ENCODE peak calls at places on chromosomes 1 and 21, in ten cellular contexts. R is PC-3; Q is naive thymus-derived CD4-positive, alpha-beta T cell; H is uterus; L is CD4-positive, alpha-beta memory T cell; P is neural crest cell; G is CD4-positive, CD25-positive, alpha-beta regulatory T cell; J is fibroblast of lung; B is D341Med; S is T47D. W is an unnamed sample.

GRCh38 chr1:113887776-113888175 is 395 bp upstream of the BCL2L15 start:
- DNase-seq in R (peak), Q (no peak), H (no peak), L (no peak), P (no peak), G (no peak), J (no peak), B (no peak), S (no peak), W (no peak)

GRCh38 chr1:30710407-30710806 is 13.0 kb downstream of the MATN1 start:
- DNase-seq in R (no peak), Q (no peak), H (no peak), L (no peak), P (no peak), G (no peak), J (no peak), B (no peak), S (no peak), W (no peak)

GRCh38 chr1:1091344-1092148 is 17.4 kb upstream of the RNF223 start:
- DNase-seq in R (no peak), Q (no peak), H (no peak), L (no peak), P (no peak), G (no peak), J (no peak), B (peak), S (no peak), W (no peak)

GRCh38 chr1:24117722-24118409 is 5.9 kb upstream of the MYOM3 start:
- DNase-seq in R (peak), Q (no peak), H (no peak), L (no peak), P (no peak), G (no peak), J (peak), B (no peak), S (no peak), W (no peak)

GRCh38 chr1:74717626-74718025 is 15.2 kb downstream of the CRYZ start:
- DNase-seq in R (no peak), Q (no peak), H (no peak), L (no peak), P (no peak), G (no peak), J (no peak), B (no peak), S (no peak), W (no peak)

GRCh38 chr1:10528066-10529014 is 53.6 kb downstream of the PEX14 start:
- DNase-seq in R (peak), Q (no peak), H (peak), L (no peak), P (no peak), G (no peak), J (peak), B (no peak), S (peak), W (no peak)

GRCh38 chr1:65393345-65393744 is 27.1 kb upstream of the LEPR start:
- DNase-seq in R (peak), Q (no peak), H (no peak), L (no peak), P (no peak), G (no peak), J (peak), B (no peak), S (no peak), W (no peak)

GRCh38 chr1:197958438-197958837 is 41.3 kb downstream of the LHX9 start:
- DNase-seq in R (no peak), Q (no peak), H (no peak), L (no peak), P (no peak), G (no peak), J (no peak), B (no peak), S (no peak), W (no peak)

GRCh38 chr21:15549671-15550070 is 180.1 kb upstream of the USP25 start:
- DNase-seq in R (peak), Q (no peak), H (no peak), L (no peak), P (no peak), G (no peak), J (peak), B (no peak), S (no peak), W (no peak)

GRCh38 chr1:180156201-180156600 is 1.5 kb downstream of the QSOX1 start:
- DNase-seq in R (no peak), Q (no peak), H (no peak), L (no peak), P (no peak), G (no peak), J (no peak), B (no peak), S (no peak), W (no peak)

GRCh38 chr1:210263963-210264362 is 31.4 kb downstream of the SERTAD4 start:
- DNase-seq in R (no peak), Q (no peak), H (no peak), L (no peak), P (no peak), G (no peak), J (no peak), B (no peak), S (no peak), W (no peak)

GRCh38 chr1:51791888-51792287 is 86.6 kb downstream of the NRDC start:
- DNase-seq in R (no peak), Q (no peak), H (no peak), L (no peak), P (no peak), G (no peak), J (no peak), B (no peak), S (no peak), W (no peak)

GRCh38 chr1:216119600-216119999 is 303.6 kb downstream of the USH2A start:
- DNase-seq in R (peak), Q (no peak), H (no peak), L (no peak), P (no peak), G (no peak), J (peak), B (peak), S (no peak), W (peak)

GRCh38 chr1:93433407-93433961 is 14.4 kb upstream of the FNBP1L start:
- DNase-seq in R (no peak), Q (no peak), H (no peak), L (no peak), P (no peak), G (no peak), J (no peak), B (no peak), S (no peak), W (no peak)

GRCh38 chr1:240234477-240235225 is 143.0 kb downstream of the FMN2 start:
- DNase-seq in R (peak), Q (no peak), H (no peak), L (no peak), P (no peak), G (no peak), J (peak), B (no peak), S (no peak), W (no peak)

GRCh38 chr1:14598498-14599172 is at the start of gene KAZN:
- DNase-seq in R (peak), Q (no peak), H (no peak), L (no peak), P (peak), G (no peak), J (no peak), B (peak), S (no peak), W (no peak)

GRCh38 chr1:210234254-210234747 is 1.7 kb downstream of the SERTAD4 start:
- DNase-seq in R (no peak), Q (no peak), H (no peak), L (no peak), P (no peak), G (no peak), J (no peak), B (peak), S (no peak), W (peak)

GRCh38 chr1:80244366-80244765 is 1237.8 kb upstream of the ADGRL4 start:
- DNase-seq in R (no peak), Q (no peak), H (no peak), L (no peak), P (no peak), G (no peak), J (no peak), B (no peak), S (no peak), W (no peak)

GRCh38 chr21:38308010-38308784 is 51.4 kb downstream of the KCNJ15 start:
- DNase-seq in R (no peak), Q (no peak), H (no peak), L (no peak), P (no peak), G (no peak), J (no peak), B (no peak), S (no peak), W (no peak)

GRCh38 chr1:27127419-27127818 is 27.5 kb downstream of the SLC9A1 start:
- DNase-seq in R (no peak), Q (no peak), H (no peak), L (no peak), P (no peak), G (no peak), J (no peak), B (no peak), S (no peak), W (no peak)

GRCh38 chr1:117612517-117613248 is 6.8 kb downstream of the TENT5C start:
- DNase-seq in R (peak), Q (no peak), H (no peak), L (no peak), P (no peak), G (no peak), J (peak), B (no peak), S (no peak), W (peak)

GRCh38 chr1:8571200-8571984 is 246.0 kb downstream of the RERE start:
- DNase-seq in R (peak), Q (no peak), H (peak), L (no peak), P (no peak), G (no peak), J (peak), B (no peak), S (no peak), W (peak)

GRCh38 chr1:214688891-214689290 is 85.9 kb downstream of the CENPF start:
- DNase-seq in R (no peak), Q (no peak), H (no peak), L (no peak), P (no peak), G (no peak), J (no peak), B (no peak), S (no peak), W (no peak)

GRCh38 chr1:115179397-115179835 is 90.1 kb upstream of the TSPAN2 start:
- DNase-seq in R (peak), Q (no peak), H (no peak), L (no peak), P (no peak), G (no peak), J (peak), B (no peak), S (no peak), W (no peak)

GRCh38 chr1:184483101-184483813 is 96.4 kb downstream of the C1orf21 start:
- DNase-seq in R (peak), Q (no peak), H (peak), L (no peak), P (no peak), G (no peak), J (peak), B (no peak), S (no peak), W (no peak)

GRCh38 chr21:43600642-43601397 is 58.5 kb downstream of the HSF2BP start:
- DNase-seq in R (peak), Q (no peak), H (no peak), L (no peak), P (no peak), G (no peak), J (peak), B (no peak), S (no peak), W (no peak)

GRCh38 chr1:200873116-200873670 is 412 bp downstream of the GPR25 start:
- DNase-seq in R (no peak), Q (no peak), H (no peak), L (no peak), P (no peak), G (no peak), J (no peak), B (no peak), S (no peak), W (no peak)

GRCh38 chr1:214192825-214193643 is 87.9 kb upstream of the SMYD2 start:
- DNase-seq in R (no peak), Q (no peak), H (no peak), L (no peak), P (no peak), G (no peak), J (no peak), B (peak), S (no peak), W (no peak)

GRCh38 chr1:182841368-182841988 is 2.3 kb downstream of the DHX9 start:
- DNase-seq in R (peak), Q (no peak), H (no peak), L (peak), P (no peak), G (no peak), J (peak), B (no peak), S (peak), W (no peak)

GRCh38 chr1:245475116-245475515 is 320.3 kb downstream of the KIF26B start:
- DNase-seq in R (no peak), Q (no peak), H (no peak), L (no peak), P (no peak), G (no peak), J (peak), B (no peak), S (no peak), W (no peak)

GRCh38 chr1:155657463-155657862 is 31.1 kb downstream of the YY1AP1 start:
- DNase-seq in R (peak), Q (no peak), H (no peak), L (no peak), P (no peak), G (no peak), J (no peak), B (no peak), S (no peak), W (no peak)